ENCODE peak calls at places on chromosomes 12 and 14, in seven cellular contexts. G is amniotic epithelial cell; L is HuH-7; T is cardiac fibroblast; A is SW480; B is mesenteric fat pad; W is activated CD8-positive, alpha-beta memory T cell treated with anti-CD3 and anti-CD28 coated beads for 1 hour. J is an unnamed sample.

GRCh38 chr12:52771088-52771487 is 6.1 kb downstream of the KRT76 start:
- DNase-seq in A (no peak), L (no peak), G (no peak), W (no peak), T (no peak), B (no peak), J (no peak)

GRCh38 chr14:52349731-52350130 is 35.6 kb downstream of the PTGER2 start:
- DNase-seq in G (no peak), W (no peak), A (no peak), B (no peak), T (peak), L (no peak), J (no peak)

GRCh38 chr14:71169028-71169427 is 261.8 kb downstream of the PCNX1 start:
- DNase-seq in T (no peak), G (no peak), B (no peak), L (no peak), A (no peak), W (no peak), J (no peak)

GRCh38 chr12:6538420-6539275 is 4.3 kb downstream of the GAPDH start:
- DNase-seq in B (no peak), T (peak), W (no peak), A (peak), L (no peak), G (no peak), J (peak)

GRCh38 chr12:31821484-31821883 is 92.7 kb upstream of the AMN1 start:
- DNase-seq in T (no peak), A (no peak), L (no peak), G (no peak), W (no peak), B (no peak), J (no peak)

GRCh38 chr12:54216580-54217308 is 28.0 kb upstream of the SMUG1 start:
- DNase-seq in L (peak), T (peak), W (peak), A (peak), B (no peak), G (peak), J (peak)

GRCh38 chr12:8692573-8692972 is 5.2 kb upstream of the RIMKLB start:
- DNase-seq in T (peak), L (no peak), A (no peak), B (no peak), W (no peak), G (peak), J (peak)

GRCh38 chr14:49306152-49306751 is 279.9 kb downstream of the RPS29 start:
- DNase-seq in B (no peak), W (no peak), A (peak), G (peak), T (peak), L (peak), J (no peak)